ENCODE peak calls at places on chromosomes 6 and 20, in five cellular contexts. I is HepG2, G is SK-N-SH, M is GM12878, B is endothelial cell of umbilical vein. L is an unnamed sample.
A peak's percentile ranks its signal among the peaks of the same experiment; 100 is the strongest.

GRCh38 chr20:51487525-51488279 is 54.8 kb downstream of the NFATC2 start:
- DNase-seq in I (peak; percentile 29), G (no peak), M (no peak), B (peak; percentile 50), L (no peak)

GRCh38 chr6:106609699-106610098 is 19.6 kb downstream of the RTN4IP1 start:
- DNase-seq in I (peak; percentile 52), G (peak; percentile 39), M (no peak), B (no peak), L (peak; percentile 5)

GRCh38 chr20:10671221-10671849 is 2.5 kb downstream of the JAG1 start:
- DNase-seq in I (peak; percentile 93), G (peak; percentile 71), M (peak; percentile 69), B (peak; percentile 92), L (no peak)

GRCh38 chr6:43747734-43748133 is 22.3 kb upstream of the VEGFA start:
- DNase-seq in I (no peak), G (no peak), M (no peak), B (no peak), L (no peak)

GRCh38 chr6:31717499-31718222 is 2.5 kb downstream of the LY6G6D start:
- DNase-seq in I (peak; percentile 74), G (no peak), M (no peak), B (no peak), L (no peak)

GRCh38 chr20:3414122-3414521 is 6.7 kb upstream of the DNAAF9 start:
- DNase-seq in I (no peak), G (no peak), M (no peak), B (no peak), L (no peak)

GRCh38 chr20:20734475-20734948 is 22.1 kb upstream of the RALGAPA2 start:
- DNase-seq in I (no peak), G (no peak), M (peak; percentile 49), B (peak; percentile 92), L (no peak)

GRCh38 chr6:7959453-7959852 is 48.9 kb upstream of the TXNDC5 start:
- DNase-seq in I (no peak), G (no peak), M (no peak), B (peak; percentile 54), L (no peak)

GRCh38 chr6:107812370-107812769 is 11.7 kb downstream of the SCML4 start:
- DNase-seq in I (no peak), G (no peak), M (no peak), B (no peak), L (no peak)

GRCh38 chr6:53066059-53066406 is 829 bp downstream of the FBXO9 start:
- DNase-seq in I (no peak), G (no peak), M (no peak), B (peak; percentile 61), L (no peak)

GRCh38 chr20:21583486-21584168 is 69.8 kb upstream of the NKX2-2 start:
- DNase-seq in I (no peak), G (no peak), M (no peak), B (no peak), L (no peak)

GRCh38 chr20:21278829-21279228 is 24.3 kb upstream of the XRN2 start:
- DNase-seq in I (no peak), G (no peak), M (no peak), B (no peak), L (no peak)

GRCh38 chr6:130032758-130033323 is 14.5 kb downstream of the L3MBTL3 start:
- DNase-seq in I (no peak), G (no peak), M (no peak), B (no peak), L (no peak)

GRCh38 chr20:32672982-32673727 is 586 bp downstream of the C20orf203 start:
- DNase-seq in I (no peak), G (no peak), M (no peak), B (no peak), L (no peak)

GRCh38 chr6:131381052-131381451 is 192.0 kb upstream of the ARG1 start:
- DNase-seq in I (no peak), G (no peak), M (no peak), B (no peak), L (no peak)

GRCh38 chr20:31838646-31839292 is 6.6 kb downstream of the FOXS1 start:
- DNase-seq in I (no peak), G (no peak), M (no peak), B (peak; percentile 37), L (no peak)

DNA sequence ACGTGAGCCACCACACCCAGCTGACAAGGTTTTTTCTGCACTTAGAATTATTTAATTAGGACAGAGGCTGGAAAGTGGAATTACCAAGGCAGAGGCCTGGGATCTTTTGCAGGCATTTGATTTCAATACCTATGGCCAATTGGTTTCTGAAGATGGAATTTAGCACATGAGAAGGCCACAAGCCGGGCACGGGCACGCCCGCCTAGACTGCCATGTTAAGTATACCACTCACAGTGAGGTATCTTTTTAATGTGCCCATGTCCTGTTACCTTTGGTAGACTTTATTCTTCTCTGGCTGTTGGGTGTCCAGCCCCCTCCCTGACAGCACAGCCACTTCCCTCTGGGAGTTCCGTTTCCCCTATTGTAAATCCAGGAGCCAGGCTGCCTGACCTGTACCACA is 18.0 kb upstream of the TAF8 start:
- DNase-seq in I (no peak), G (no peak), M (no peak), B (no peak), L (no peak)
- H3K9ac ChIP-seq in I (no peak overlapping the region), G (no peak overlapping the region), M (no peak overlapping the region), B (no peak overlapping the region), L (no peak overlapping the region)

GRCh38 chr20:60966031-60966430 is 286.0 kb upstream of the CDH4 start:
- DNase-seq in I (no peak), G (no peak), M (no peak), B (no peak), L (no peak)

GRCh38 chr20:60964911-60965310 is 287.1 kb upstream of the CDH4 start:
- DNase-seq in I (no peak), G (no peak), M (no peak), B (no peak), L (no peak)

GRCh38 chr20:60968853-60969720 is 283.0 kb upstream of the CDH4 start:
- DNase-seq in I (no peak), G (no peak), M (no peak), B (no peak), L (no peak)

GRCh38 chr20:60967431-60968316 is 284.4 kb upstream of the CDH4 start:
- DNase-seq in I (no peak), G (no peak), M (no peak), B (no peak), L (no peak)

GRCh38 chr20:60966766-60967165 is 285.3 kb upstream of the CDH4 start:
- DNase-seq in I (no peak), G (no peak), M (no peak), B (no peak), L (no peak)
- TF ChIP-seq POLR2AphosphoS5 in I (no peak), G (no peak), M (no peak), B (no peak), L (no peak)

DNA sequence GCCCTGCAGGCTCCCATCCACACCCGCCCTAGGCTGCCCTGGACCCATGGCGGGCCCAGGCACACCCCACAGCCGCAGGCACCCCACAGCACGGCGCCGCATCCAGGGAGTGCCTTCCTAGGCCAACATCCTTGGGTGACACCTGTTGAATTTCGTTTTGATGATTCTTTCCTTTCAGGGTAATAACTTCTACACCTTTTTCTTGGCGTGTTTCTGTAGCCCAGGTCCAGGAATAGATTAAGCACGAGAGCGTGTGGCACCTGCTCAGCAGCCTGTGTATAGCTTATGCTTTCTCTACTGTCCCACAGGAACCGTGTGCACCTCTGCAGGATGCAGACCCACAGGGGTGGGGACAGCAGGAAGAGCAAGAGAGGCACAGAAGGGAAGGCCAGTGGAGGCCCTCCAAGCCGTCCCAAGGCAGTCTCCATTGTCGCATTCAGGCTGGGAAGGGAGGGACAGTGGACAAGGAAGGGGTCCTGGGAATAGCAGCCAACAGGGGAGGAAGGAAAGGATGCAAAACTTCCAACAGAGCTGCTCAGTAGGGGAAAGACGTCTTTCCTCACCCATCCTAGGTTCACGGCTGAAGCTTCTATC is 118.1 kb upstream of the AFDN start:
- DNase-seq in I (no peak), G (peak; percentile 7), M (no peak), B (no peak), L (no peak)
- H3K9me3 ChIP-seq in I (no peaks in the 10 kb centered on the region), G (no peaks in the 10 kb centered on the region), M (no peaks in the 10 kb centered on the region), B (no peaks in the 10 kb centered on the region), L (no peaks in the 10 kb centered on the region)

GRCh38 chr6:157769776-157770430 is 53.1 kb upstream of the SNX9 start:
- DNase-seq in I (no peak), G (no peak), M (no peak), B (no peak), L (no peak)
- H3K9ac ChIP-seq in I (no peak overlapping the region), G (no peak overlapping the region), M (no peak overlapping the region), B (no peak overlapping the region), L (no peak overlapping the region)

DNA sequence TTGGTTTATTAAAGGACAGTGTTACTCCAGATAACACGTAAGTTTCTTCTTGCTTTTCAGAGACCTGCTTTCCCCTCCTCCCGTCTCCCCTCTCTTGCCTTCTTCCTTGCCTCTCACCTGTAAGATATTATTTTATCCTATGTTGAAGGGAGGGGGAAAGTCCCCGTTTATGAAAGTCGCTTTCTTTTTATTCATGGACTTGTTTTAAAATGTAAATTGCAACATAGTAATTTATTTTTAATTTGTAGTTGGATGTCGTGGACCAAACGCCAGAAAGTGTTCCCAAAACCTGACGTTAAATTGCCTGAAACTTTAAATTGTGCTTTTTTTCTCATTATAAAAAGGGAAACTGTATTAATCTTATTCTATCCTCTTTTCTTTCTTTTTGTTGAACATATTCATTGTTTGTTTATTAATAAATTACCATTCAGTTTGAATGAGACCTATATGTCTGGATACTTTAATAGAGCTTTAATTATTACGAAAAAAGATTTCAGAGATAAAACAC is 2.7 kb downstream of the FOXC1 start:
- DNase-seq in I (no peak), G (no peak), M (no peak), B (peak; percentile 48), L (no peak)
- TF ChIP-seq POLR2AphosphoS5 in I (no peak), G (no peak), M (no peak), B (no peak), L (no peak)

DNA sequence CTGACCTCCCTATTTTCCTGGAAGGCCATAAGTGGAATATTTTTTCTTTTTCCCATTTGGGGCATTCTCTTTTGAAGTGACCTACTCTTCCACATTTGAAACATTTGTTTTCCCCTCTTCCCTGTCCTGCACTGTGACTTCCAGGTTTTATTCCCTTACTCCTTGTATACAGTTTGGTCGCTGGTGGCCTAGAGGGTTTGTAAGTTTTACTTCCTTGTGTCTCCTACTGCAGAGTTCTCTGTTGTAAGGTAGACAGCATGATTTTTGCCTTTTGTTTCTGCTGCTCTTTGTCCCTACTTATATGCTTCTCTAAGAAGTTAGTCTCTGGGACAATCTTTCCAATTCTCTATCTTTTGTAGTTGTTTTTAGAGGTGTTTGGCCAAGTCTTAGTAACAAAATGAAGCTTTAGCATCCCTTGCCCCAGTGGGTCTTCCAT is 7.4 kb upstream of the ZNFX1 start:
- DNase-seq in I (no peak), G (no peak), M (no peak), B (no peak), L (no peak)
- H3K9me3 ChIP-seq in I (no peaks in the 10 kb centered on the region), G (peaks cover 6% of the 10 kb centered on the region), M (peaks cover 41% of the 10 kb centered on the region), B (no peaks in the 10 kb centered on the region), L (no peaks in the 10 kb centered on the region)

DNA sequence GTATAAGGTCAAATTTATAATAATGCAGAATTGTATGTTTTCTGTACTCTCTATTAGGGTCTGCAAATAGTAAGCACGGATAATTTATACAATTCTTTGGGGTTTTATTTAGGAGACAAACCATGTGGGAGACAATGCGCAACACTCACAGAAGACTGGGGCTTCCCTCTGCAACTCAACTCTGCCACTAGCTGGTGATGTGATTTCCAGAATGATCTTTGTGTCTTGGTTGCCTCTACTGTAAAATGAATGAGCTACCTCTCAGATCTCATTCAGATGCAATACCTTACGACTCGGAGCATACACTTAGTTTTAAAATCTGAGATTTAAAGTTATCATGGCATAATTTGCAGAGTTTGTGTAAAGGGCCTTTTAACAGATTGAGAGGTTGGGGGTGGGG is 6.4 kb downstream of the MAN1A1 start:
- DNase-seq in I (no peak), G (no peak), M (no peak), B (no peak), L (no peak)
- H3K9ac ChIP-seq in I (peak overlapping the region; percentile 99), G (no peak overlapping the region), M (no peak overlapping the region), B (no peak overlapping the region), L (no peak overlapping the region)